ENCODE peak calls at places on chromosomes 12 and 14, in six cellular contexts. W is SW 1271; J is CD8-positive, alpha-beta memory T cell; E is stimulated activated CD8-positive, alpha-beta memory T cell treated with anti-CD3 and anti-CD28 coated beads, Interleukin-15, amount 100 ng/mL, for 48 hours; N is ovary; Y is CMK. K is an unnamed sample.

GRCh38 chr14:65753061-65753460 is 340.5 kb downstream of the FUT8 start:
- DNase-seq in Y (no peak), J (no peak), N (no peak), W (no peak), E (no peak), K (no peak)

GRCh38 chr12:123264642-123265041 is 7.0 kb downstream of the CDK2AP1 start:
- DNase-seq in Y (no peak), E (no peak), W (no peak), J (no peak), N (no peak), K (peak; percentile 83)

GRCh38 chr14:36317650-36318049 is 2.8 kb downstream of the MBIP start:
- DNase-seq in J (no peak), Y (no peak), W (peak; percentile 5), N (no peak), E (no peak), K (no peak)

GRCh38 chr12:1633459-1633858 is 4.4 kb downstream of the WNT5B start:
- DNase-seq in W (no peak), J (no peak), N (no peak), Y (no peak), E (no peak), K (peak; percentile 83)

GRCh38 chr12:57216014-57216891 is at the start of gene NXPH4:
- DNase-seq in J (peak; percentile 32), Y (no peak), N (no peak), E (no peak), W (no peak), K (peak; percentile 46)

GRCh38 chr14:78202976-78203375 is 32.8 kb downstream of the NRXN3 start:
- DNase-seq in N (no peak), E (no peak), Y (no peak), W (no peak), J (no peak), K (peak; percentile 7)

GRCh38 chr14:38079268-38079667 is 128.4 kb upstream of the SSTR1 start:
- DNase-seq in J (no peak), E (no peak), N (no peak), W (no peak), Y (no peak), K (no peak)

GRCh38 chr12:1083086-1083887 is 92.3 kb downstream of the ERC1 start:
- DNase-seq in J (no peak), N (no peak), Y (no peak), E (no peak), W (no peak), K (peak; percentile 57)

GRCh38 chr12:120820885-120821510 is 83.2 kb downstream of the SPPL3 start:
- DNase-seq in J (no peak), Y (no peak), E (peak; percentile 46), N (no peak), W (no peak), K (no peak)

GRCh38 chr14:34231626-34232025 is 230.4 kb downstream of the SPTSSA start:
- DNase-seq in W (no peak), E (no peak), Y (no peak), N (no peak), J (no peak), K (no peak)

GRCh38 chr12:18079541-18080230 is 10.3 kb downstream of the RERGL start:
- DNase-seq in J (no peak), E (no peak), W (no peak), Y (no peak), N (no peak), K (peak; percentile 1)

GRCh38 chr12:24134092-24134491 is 184.6 kb upstream of the SOX5 start:
- DNase-seq in W (no peak), J (no peak), N (no peak), E (no peak), Y (no peak), K (peak; percentile 92)

GRCh38 chr12:89469361-89469760 is 55.2 kb downstream of the GALNT4 start:
- DNase-seq in N (no peak), Y (no peak), E (no peak), W (no peak), J (no peak), K (no peak)